ENCODE peak calls at places on chromosomes 2 and 18, in ten cellular contexts. W is sigmoid colon; Z is Panc1; O is heart right ventricle; B is mammary epithelial cell; S is PC-3; J is transverse colon; V is CD8-positive, alpha-beta T cell; Y is GM12865; U is ovary. K is an unnamed sample.

GRCh38 chr2:196239622-196240587 is 68.5 kb upstream of the STK17B start:
- DNase-seq in W (peak), Z (no peak), O (peak), B (peak), S (peak), J (peak), V (peak), Y (peak), U (no peak), K (peak)

GRCh38 chr2:181690851-181691250 is 10.5 kb upstream of the NEUROD1 start:
- DNase-seq in W (no peak), Z (no peak), O (no peak), B (no peak), S (no peak), J (no peak), V (no peak), Y (no peak), U (no peak), K (no peak)

GRCh38 chr2:103959174-103960125 is 894.5 kb upstream of the POU3F3 start:
- DNase-seq in W (no peak), Z (peak), O (peak), B (no peak), S (peak), J (peak), V (no peak), Y (peak), U (no peak), K (no peak)

GRCh38 chr18:2415656-2416055 is 155.6 kb downstream of the METTL4 start:
- DNase-seq in W (no peak), Z (no peak), O (no peak), B (no peak), S (peak), J (no peak), V (no peak), Y (no peak), U (no peak), K (no peak)

GRCh38 chr2:42903821-42904575 is 111.6 kb upstream of the HAAO start:
- DNase-seq in W (no peak), Z (no peak), O (no peak), B (no peak), S (no peak), J (no peak), V (no peak), Y (no peak), U (no peak), K (no peak)

GRCh38 chr2:206255003-206255402 is 19.5 kb upstream of the ZDBF2 start:
- DNase-seq in W (no peak), Z (no peak), O (no peak), B (no peak), S (no peak), J (no peak), V (no peak), Y (no peak), U (no peak), K (no peak)

GRCh38 chr2:7835693-7836680 is 845.9 kb upstream of the ID2 start:
- DNase-seq in W (no peak), Z (no peak), O (no peak), B (no peak), S (no peak), J (no peak), V (no peak), Y (peak), U (no peak), K (peak)

GRCh38 chr18:48330016-48330991 is 78.9 kb downstream of the ZBTB7C start:
- DNase-seq in W (no peak), Z (no peak), O (no peak), B (peak), S (peak), J (no peak), V (no peak), Y (no peak), U (no peak), K (no peak)

GRCh38 chr2:200221055-200221692 is 85.3 kb upstream of the SPATS2L start:
- DNase-seq in W (no peak), Z (no peak), O (no peak), B (no peak), S (no peak), J (no peak), V (no peak), Y (no peak), U (no peak), K (no peak)

GRCh38 chr2:198144621-198145020 is 340.2 kb downstream of the PLCL1 start:
- DNase-seq in W (no peak), Z (no peak), O (no peak), B (no peak), S (no peak), J (no peak), V (no peak), Y (no peak), U (no peak), K (no peak)

GRCh38 chr2:163729874-163730273 is 5.9 kb downstream of the FIGN start:
- DNase-seq in W (no peak), Z (no peak), O (no peak), B (no peak), S (no peak), J (no peak), V (no peak), Y (no peak), U (no peak), K (no peak)

GRCh38 chr2:172195836-172196376 is 93.2 kb upstream of the DLX2 start:
- DNase-seq in W (no peak), Z (no peak), O (no peak), B (peak), S (peak), J (peak), V (no peak), Y (no peak), U (no peak), K (no peak)

GRCh38 chr18:58223717-58224424 is 179.8 kb downstream of the NEDD4L start:
- DNase-seq in W (no peak), Z (peak), O (peak), B (peak), S (peak), J (peak), V (no peak), Y (no peak), U (no peak), K (no peak)

GRCh38 chr18:58222439-58223125 is 178.6 kb downstream of the NEDD4L start:
- DNase-seq in W (no peak), Z (no peak), O (no peak), B (peak), S (peak), J (no peak), V (no peak), Y (no peak), U (no peak), K (no peak)

GRCh38 chr18:58224425-58224750 is 180.4 kb downstream of the NEDD4L start:
- DNase-seq in W (no peak), Z (no peak), O (no peak), B (no peak), S (peak), J (no peak), V (no peak), Y (no peak), U (no peak), K (no peak)

GRCh38 chr18:58218111-58218510 is 174.1 kb downstream of the NEDD4L start:
- DNase-seq in W (no peak), Z (no peak), O (no peak), B (peak), S (peak), J (no peak), V (no peak), Y (no peak), U (no peak), K (no peak)

DNA sequence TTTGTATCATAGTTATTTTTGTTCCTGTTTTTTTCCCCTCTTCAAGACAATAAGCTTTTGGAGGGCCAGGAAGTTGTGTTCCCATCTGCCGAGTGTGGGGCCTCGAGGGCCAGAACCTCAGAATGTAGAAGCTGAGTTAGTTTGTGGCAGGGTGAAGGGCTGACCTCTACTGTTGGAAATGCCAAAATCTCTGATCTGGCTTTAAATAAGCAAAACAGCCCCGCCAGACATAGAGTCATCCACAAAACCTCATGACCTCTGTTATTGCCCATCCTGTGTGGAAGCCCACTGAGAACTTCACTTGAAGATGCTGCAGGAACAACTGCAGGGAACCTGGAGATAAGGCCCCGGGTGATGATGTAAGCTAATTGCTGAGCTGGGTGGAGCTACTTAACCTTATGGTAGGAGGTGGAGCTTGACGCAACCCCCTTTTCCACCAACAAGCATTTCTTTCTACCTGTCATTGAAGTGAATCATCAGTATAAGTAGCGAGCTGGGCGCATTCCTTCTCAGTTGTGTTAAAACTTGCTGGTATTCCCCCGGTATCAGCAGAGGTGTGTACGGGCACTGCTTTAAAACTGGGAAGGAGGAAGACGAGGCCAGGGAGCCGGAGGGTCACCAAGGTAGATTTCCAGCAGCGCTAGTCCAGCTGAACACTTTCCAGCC is 177.2 kb downstream of the NEDD4L start:
- DNase-seq in W (no peak), Z (peak), O (no peak), B (peak), S (peak), J (peak), V (no peak), Y (no peak), U (no peak), K (no peak)
- H3K4me3 ChIP-seq in W (no peak), Z (peak), O (no peak), B (peak), S (peak), J (peak), V (no peak), Y (no peak), U (no peak), K (peak)

GRCh38 chr2:120279708-120280107 is 27.1 kb downstream of the RALB start:
- DNase-seq in W (no peak), Z (no peak), O (no peak), B (no peak), S (no peak), J (peak), V (no peak), Y (no peak), U (no peak), K (no peak)

GRCh38 chr2:120287183-120288015 is 34.7 kb downstream of the RALB start:
- DNase-seq in W (no peak), Z (no peak), O (no peak), B (peak), S (peak), J (no peak), V (no peak), Y (peak), U (no peak), K (peak)

GRCh38 chr2:120278901-120279300 is 26.2 kb downstream of the RALB start:
- DNase-seq in W (no peak), Z (no peak), O (no peak), B (no peak), S (no peak), J (no peak), V (no peak), Y (no peak), U (no peak), K (no peak)

GRCh38 chr2:120288016-120288373 is 35.3 kb downstream of the RALB start:
- DNase-seq in W (no peak), Z (no peak), O (no peak), B (no peak), S (no peak), J (no peak), V (no peak), Y (no peak), U (no peak), K (no peak)

DNA sequence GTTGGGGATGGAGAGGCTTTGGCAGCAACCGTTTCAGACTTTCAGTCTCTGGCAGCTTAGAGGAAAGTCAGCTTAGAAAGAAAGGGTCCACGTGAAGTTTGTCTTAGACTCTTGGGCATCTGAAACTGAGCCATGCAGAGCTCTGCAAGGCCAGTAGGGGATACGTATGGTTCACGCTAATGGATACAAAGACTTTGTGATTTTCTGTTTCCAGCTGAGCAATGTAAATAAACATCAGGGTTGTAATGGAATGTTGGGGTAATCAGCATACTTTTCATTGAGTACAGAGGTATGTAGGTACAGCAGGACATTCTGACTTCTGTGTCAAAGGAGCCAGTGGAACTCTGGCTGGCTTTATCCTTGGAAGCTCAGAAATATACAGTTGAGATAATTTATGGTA is 31.0 kb downstream of the RALB start:
- DNase-seq in W (no peak), Z (no peak), O (no peak), B (no peak), S (no peak), J (no peak), V (no peak), Y (no peak), U (no peak), K (no peak)
- TF ChIP-seq CTCF in W (no peak), Z (peak), O (no peak), B (peak), S (peak), J (no peak), V (no peak), Y (no peak), U (no peak), K (peak)

GRCh38 chr18:58911766-58912165 is 47.1 kb downstream of the ZNF532 start:
- DNase-seq in W (no peak), Z (no peak), O (peak), B (no peak), S (no peak), J (no peak), V (no peak), Y (peak), U (no peak), K (no peak)
- H3K4me3 ChIP-seq in W (no peak), Z (no peak), O (peak), B (no peak), S (no peak), J (no peak), V (no peak), Y (no peak), U (no peak), K (no peak)

GRCh38 chr2:174148833-174149232 is 99.5 kb downstream of the OLA1 start:
- DNase-seq in W (no peak), Z (no peak), O (no peak), B (no peak), S (no peak), J (no peak), V (no peak), Y (no peak), U (no peak), K (no peak)

GRCh38 chr2:174142290-174142689 is 106.0 kb downstream of the OLA1 start:
- DNase-seq in W (no peak), Z (no peak), O (no peak), B (no peak), S (no peak), J (no peak), V (no peak), Y (no peak), U (no peak), K (no peak)

GRCh38 chr2:174149530-174149929 is 98.8 kb downstream of the OLA1 start:
- DNase-seq in W (no peak), Z (no peak), O (no peak), B (no peak), S (no peak), J (no peak), V (no peak), Y (no peak), U (no peak), K (no peak)

DNA sequence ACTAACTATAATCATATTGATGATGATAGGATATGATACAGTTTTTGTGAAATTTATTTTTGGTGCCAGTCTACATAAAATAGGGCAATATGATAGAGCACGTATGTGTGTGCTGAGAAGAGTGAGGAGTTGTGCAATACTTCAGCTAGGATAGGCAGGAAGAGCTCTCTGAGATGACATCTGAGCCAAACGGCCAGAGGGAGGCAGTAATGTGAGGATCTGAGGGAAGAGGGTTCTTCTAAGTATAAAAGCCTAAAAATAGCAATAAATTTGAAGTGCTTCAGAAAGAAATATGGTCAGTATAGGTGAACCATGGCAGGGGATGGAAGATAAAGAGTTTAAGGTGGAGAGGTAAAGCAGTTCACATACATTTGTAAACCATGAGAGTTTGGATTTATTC is 102.5 kb downstream of the OLA1 start:
- DNase-seq in W (no peak), Z (no peak), O (no peak), B (no peak), S (peak), J (no peak), V (no peak), Y (peak), U (no peak), K (no peak)
- TF ChIP-seq CTCF in W (no peak), Z (peak), O (no peak), B (peak), S (peak), J (no peak), V (no peak), Y (peak), U (no peak), K (no peak)

GRCh38 chr2:68368657-68369339 is 3.7 kb downstream of the PLEK start:
- DNase-seq in W (no peak), Z (no peak), O (no peak), B (peak), S (peak), J (no peak), V (no peak), Y (no peak), U (no peak), K (no peak)

GRCh38 chr2:68371581-68371980 is 6.5 kb downstream of the PLEK start:
- DNase-seq in W (no peak), Z (no peak), O (no peak), B (peak), S (peak), J (no peak), V (no peak), Y (peak), U (no peak), K (no peak)

GRCh38 chr2:68369340-68369734 is 4.3 kb downstream of the PLEK start:
- DNase-seq in W (no peak), Z (no peak), O (no peak), B (no peak), S (no peak), J (no peak), V (no peak), Y (no peak), U (no peak), K (no peak)

GRCh38 chr2:68372435-68372834 is 7.4 kb downstream of the PLEK start:
- DNase-seq in W (no peak), Z (no peak), O (no peak), B (no peak), S (no peak), J (no peak), V (no peak), Y (peak), U (no peak), K (no peak)

GRCh38 chr2:68371138-68371537 is 6.1 kb downstream of the PLEK start:
- DNase-seq in W (no peak), Z (no peak), O (no peak), B (no peak), S (no peak), J (no peak), V (no peak), Y (no peak), U (no peak), K (no peak)
- H3K4me3 ChIP-seq in W (no peak), Z (no peak), O (no peak), B (no peak), S (no peak), J (no peak), V (no peak), Y (peak), U (no peak), K (peak)

DNA sequence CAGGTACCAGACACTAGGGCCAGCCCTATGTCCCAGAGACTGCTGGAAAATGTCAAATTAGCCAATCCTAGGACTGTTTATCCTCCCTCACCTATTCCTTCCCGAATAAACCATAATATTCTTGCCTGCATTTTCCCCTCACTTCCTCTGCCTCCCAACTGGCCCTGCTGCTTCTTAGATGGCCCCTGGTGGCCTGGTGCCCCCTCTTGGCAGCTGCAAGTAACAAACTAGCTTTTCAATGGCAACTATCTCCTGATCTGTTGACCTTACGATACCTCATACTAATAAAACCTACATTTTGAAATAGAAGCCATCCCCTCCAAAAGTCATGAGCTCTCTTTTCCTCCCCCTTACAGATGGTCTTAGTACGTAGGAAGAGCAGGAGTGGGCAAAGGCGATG is 132.0 kb downstream of the ALPK2 start:
- DNase-seq in W (no peak), Z (no peak), O (no peak), B (no peak), S (peak), J (no peak), V (no peak), Y (peak), U (no peak), K (no peak)
- TF ChIP-seq CTCF in W (no peak), Z (peak), O (no peak), B (peak), S (peak), J (no peak), V (no peak), Y (peak), U (no peak), K (peak)

GRCh38 chr2:74149570-74150319 is 2.0 kb upstream of the BOLA3 start:
- DNase-seq in W (no peak), Z (no peak), O (no peak), B (no peak), S (no peak), J (no peak), V (no peak), Y (no peak), U (no peak), K (no peak)

GRCh38 chr2:74148457-74149248 is 941 bp upstream of the BOLA3 start:
- DNase-seq in W (no peak), Z (no peak), O (no peak), B (no peak), S (no peak), J (no peak), V (no peak), Y (no peak), U (no peak), K (no peak)

GRCh38 chr2:74146929-74147728 is 583 bp downstream of the BOLA3 start:
- DNase-seq in W (no peak), Z (no peak), O (no peak), B (peak), S (peak), J (no peak), V (no peak), Y (peak), U (no peak), K (no peak)

GRCh38 chr2:74147729-74148456 is at the start of gene BOLA3:
- DNase-seq in W (peak), Z (peak), O (peak), B (peak), S (peak), J (peak), V (peak), Y (peak), U (peak), K (peak)

DNA sequence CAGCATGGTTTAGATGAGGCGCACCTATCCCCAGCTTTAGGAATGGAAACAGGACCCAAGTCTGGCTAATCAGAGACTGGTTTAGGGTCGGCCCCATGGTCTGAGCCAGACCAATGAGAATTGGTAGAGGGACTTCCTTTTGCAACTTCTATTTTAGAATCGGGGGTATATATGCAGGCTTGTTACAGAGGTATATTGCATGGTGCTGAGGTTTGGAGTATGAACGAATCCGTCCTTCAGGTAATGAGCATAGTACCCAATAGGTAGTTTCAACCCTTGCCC is 1.5 kb upstream of the BOLA3 start:
- DNase-seq in W (no peak), Z (no peak), O (no peak), B (no peak), S (no peak), J (no peak), V (no peak), Y (peak), U (no peak), K (no peak)
- H3K4me3 ChIP-seq in W (no peak), Z (peak), O (no peak), B (no peak), S (no peak), J (no peak), V (no peak), Y (no peak), U (no peak), K (no peak)

K was measured in GM12864.